ENCODE peak calls at places on chromosomes 3 and 15, in nine cellular contexts. One of them, this sample, is unnamed.

GRCh38 chr15:80093854-80094418 is 34.5 kb downstream of the ZFAND6 start:
- DNase-seq in HCT116: no peak
- DNase-seq in GM23248: no peak
- DNase-seq in PC-3: peak; percentile 67
- DNase-seq in hepatocyte: peak; percentile 44
- DNase-seq in SK-N-SH: peak; percentile 23
- DNase-seq in neural progenitor cell: peak; percentile 16
- DNase-seq in GM23338: peak; percentile 41
- DNase-seq in MM.1S: no peak
- DNase-seq in this sample: no peak

GRCh38 chr3:154040283-154040682 is 80.9 kb upstream of the ARHGEF26 start:
- DNase-seq in HCT116: peak; percentile 22
- DNase-seq in GM23248: peak; percentile 46
- DNase-seq in PC-3: peak; percentile 69
- DNase-seq in hepatocyte: peak; percentile 22
- DNase-seq in SK-N-SH: no peak
- DNase-seq in neural progenitor cell: no peak
- DNase-seq in GM23338: no peak
- DNase-seq in MM.1S: peak; percentile 65
- DNase-seq in this sample: peak; percentile 21

GRCh38 chr3:36763850-36764703 is at the start of gene DCLK3:
- DNase-seq in HCT116: no peak
- DNase-seq in GM23248: peak; percentile 19
- DNase-seq in PC-3: no peak
- DNase-seq in hepatocyte: peak; percentile 37
- DNase-seq in SK-N-SH: peak; percentile 84
- DNase-seq in neural progenitor cell: peak; percentile 80
- DNase-seq in GM23338: peak; percentile 66
- DNase-seq in MM.1S: no peak
- DNase-seq in this sample: no peak

GRCh38 chr3:27311400-27311799 is 57.8 kb downstream of the NEK10 start:
- DNase-seq in HCT116: peak; percentile 90
- DNase-seq in GM23248: peak; percentile 98
- DNase-seq in PC-3: peak; percentile 95
- DNase-seq in hepatocyte: peak; percentile 16
- DNase-seq in SK-N-SH: peak; percentile 4
- DNase-seq in neural progenitor cell: peak; percentile 19
- DNase-seq in GM23338: peak; percentile 10
- DNase-seq in MM.1S: no peak
- DNase-seq in this sample: no peak

GRCh38 chr3:123765475-123766166 is 118.5 kb downstream of the MYLK start:
- DNase-seq in HCT116: no peak
- DNase-seq in GM23248: peak; percentile 56
- DNase-seq in PC-3: no peak
- DNase-seq in hepatocyte: no peak
- DNase-seq in SK-N-SH: no peak
- DNase-seq in neural progenitor cell: no peak
- DNase-seq in GM23338: no peak
- DNase-seq in MM.1S: peak; percentile 16
- DNase-seq in this sample: no peak

GRCh38 chr3:162130582-162130981 is 634.0 kb downstream of the OTOL1 start:
- DNase-seq in HCT116: no peak
- DNase-seq in GM23248: no peak
- DNase-seq in PC-3: no peak
- DNase-seq in hepatocyte: no peak
- DNase-seq in SK-N-SH: no peak
- DNase-seq in neural progenitor cell: no peak
- DNase-seq in GM23338: no peak
- DNase-seq in MM.1S: no peak
- DNase-seq in this sample: no peak

GRCh38 chr15:46766021-46766420 is 951.3 kb upstream of the SEMA6D start:
- DNase-seq in HCT116: no peak
- DNase-seq in GM23248: no peak
- DNase-seq in PC-3: no peak
- DNase-seq in hepatocyte: no peak
- DNase-seq in SK-N-SH: no peak
- DNase-seq in neural progenitor cell: no peak
- DNase-seq in GM23338: no peak
- DNase-seq in MM.1S: no peak
- DNase-seq in this sample: no peak

GRCh38 chr3:160869825-160870224 is 113.8 kb downstream of the PPM1L start:
- DNase-seq in HCT116: no peak
- DNase-seq in GM23248: no peak
- DNase-seq in PC-3: peak; percentile 29
- DNase-seq in hepatocyte: peak; percentile 5
- DNase-seq in SK-N-SH: peak; percentile 20
- DNase-seq in neural progenitor cell: no peak
- DNase-seq in GM23338: no peak
- DNase-seq in MM.1S: no peak
- DNase-seq in this sample: no peak

GRCh38 chr15:64651573-64652260 is 123.7 kb downstream of the RBPMS2 start:
- DNase-seq in HCT116: no peak
- DNase-seq in GM23248: no peak
- DNase-seq in PC-3: peak; percentile 10
- DNase-seq in hepatocyte: peak; percentile 73
- DNase-seq in SK-N-SH: no peak
- DNase-seq in neural progenitor cell: no peak
- DNase-seq in GM23338: peak; percentile 74
- DNase-seq in MM.1S: peak; percentile 86
- DNase-seq in this sample: peak; percentile 60

GRCh38 chr3:57017481-57017880 is 43.0 kb upstream of the SPATA12 start:
- DNase-seq in HCT116: peak; percentile 43
- DNase-seq in GM23248: no peak
- DNase-seq in PC-3: peak; percentile 71
- DNase-seq in hepatocyte: no peak
- DNase-seq in SK-N-SH: no peak
- DNase-seq in neural progenitor cell: no peak
- DNase-seq in GM23338: no peak
- DNase-seq in MM.1S: no peak
- DNase-seq in this sample: peak; percentile 23

GRCh38 chr3:127351775-127352350 is 64.0 kb upstream of the PRR20G start:
- DNase-seq in HCT116: no peak
- DNase-seq in GM23248: no peak
- DNase-seq in PC-3: no peak
- DNase-seq in hepatocyte: no peak
- DNase-seq in SK-N-SH: no peak
- DNase-seq in neural progenitor cell: no peak
- DNase-seq in GM23338: no peak
- DNase-seq in MM.1S: peak; percentile 62
- DNase-seq in this sample: no peak

GRCh38 chr3:126531051-126531330 is 7.0 kb downstream of the CHST13 start:
- DNase-seq in HCT116: no peak
- DNase-seq in GM23248: no peak
- DNase-seq in PC-3: no peak
- DNase-seq in hepatocyte: no peak
- DNase-seq in SK-N-SH: no peak
- DNase-seq in neural progenitor cell: no peak
- DNase-seq in GM23338: no peak
- DNase-seq in MM.1S: no peak
- DNase-seq in this sample: no peak

GRCh38 chr3:100746056-100746455 is 36.8 kb downstream of the TFG start:
- DNase-seq in HCT116: no peak
- DNase-seq in GM23248: no peak
- DNase-seq in PC-3: no peak
- DNase-seq in hepatocyte: no peak
- DNase-seq in SK-N-SH: no peak
- DNase-seq in neural progenitor cell: no peak
- DNase-seq in GM23338: no peak
- DNase-seq in MM.1S: no peak
- DNase-seq in this sample: no peak

GRCh38 chr3:119240101-119240581 is 537 bp downstream of the B4GALT4 start:
- DNase-seq in HCT116: no peak
- DNase-seq in GM23248: peak; percentile 39
- DNase-seq in PC-3: peak; percentile 23
- DNase-seq in hepatocyte: peak; percentile 74
- DNase-seq in SK-N-SH: no peak
- DNase-seq in neural progenitor cell: peak; percentile 73
- DNase-seq in GM23338: peak; percentile 57
- DNase-seq in MM.1S: no peak
- DNase-seq in this sample: no peak

GRCh38 chr3:43699864-43700263 is 9.1 kb downstream of the ABHD5 start:
- DNase-seq in HCT116: no peak
- DNase-seq in GM23248: peak; percentile 25
- DNase-seq in PC-3: peak; percentile 63
- DNase-seq in hepatocyte: no peak
- DNase-seq in SK-N-SH: peak; percentile 8
- DNase-seq in neural progenitor cell: peak; percentile 10
- DNase-seq in GM23338: peak; percentile 46
- DNase-seq in MM.1S: peak; percentile 56
- DNase-seq in this sample: peak; percentile 44

DNA sequence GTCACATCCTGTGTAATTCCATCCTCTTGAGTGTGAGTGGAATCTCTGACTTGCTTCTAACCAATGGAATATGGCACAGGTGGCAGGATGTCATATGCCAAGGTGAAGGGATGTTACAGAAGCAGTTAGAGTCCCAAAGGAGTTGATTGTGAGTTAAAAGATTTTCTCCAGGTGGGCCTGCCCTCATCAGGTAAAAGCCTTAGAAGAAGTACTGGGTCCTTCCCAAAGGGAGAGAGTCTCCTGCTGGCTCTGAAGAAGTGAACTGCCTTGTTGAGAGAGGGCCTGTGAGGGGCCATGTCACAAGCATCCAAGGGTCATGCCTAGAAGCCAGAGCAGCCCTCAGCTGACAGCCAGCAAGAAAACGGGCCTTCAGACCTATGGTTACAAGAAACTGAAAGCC is 13.1 kb downstream of the CMTM7 start:
- DNase-seq in HCT116: no peak
- DNase-seq in GM23248: no peak
- DNase-seq in PC-3: no peak
- DNase-seq in hepatocyte: no peak
- DNase-seq in SK-N-SH: no peak
- DNase-seq in neural progenitor cell: no peak
- DNase-seq in GM23338: no peak
- DNase-seq in MM.1S: no peak
- DNase-seq in this sample: no peak
- H4K20me1 ChIP-seq in HCT116: peaks cover 8% of the 10 kb centered on the region
- H4K20me1 ChIP-seq in GM23248: no peaks in the 10 kb centered on the region
- H4K20me1 ChIP-seq in PC-3: peaks cover 4% of the 10 kb centered on the region
- H4K20me1 ChIP-seq in hepatocyte: no peaks in the 10 kb centered on the region
- H4K20me1 ChIP-seq in SK-N-SH: no peaks in the 10 kb centered on the region
- H4K20me1 ChIP-seq in neural progenitor cell: peaks cover 9% of the 10 kb centered on the region
- H4K20me1 ChIP-seq in GM23338: no peaks in the 10 kb centered on the region
- H4K20me1 ChIP-seq in MM.1S: no peaks in the 10 kb centered on the region
- H4K20me1 ChIP-seq in this sample: no peaks in the 10 kb centered on the region

GRCh38 chr15:60767134-60767824 is 288.3 kb upstream of the ICE2 start:
- DNase-seq in HCT116: no peak
- DNase-seq in GM23248: no peak
- DNase-seq in PC-3: no peak
- DNase-seq in hepatocyte: no peak
- DNase-seq in SK-N-SH: no peak
- DNase-seq in neural progenitor cell: no peak
- DNase-seq in GM23338: no peak
- DNase-seq in MM.1S: peak; percentile 52
- DNase-seq in this sample: no peak

GRCh38 chr15:60764408-60764963 is 285.5 kb upstream of the ICE2 start:
- DNase-seq in HCT116: no peak
- DNase-seq in GM23248: no peak
- DNase-seq in PC-3: no peak
- DNase-seq in hepatocyte: no peak
- DNase-seq in SK-N-SH: no peak
- DNase-seq in neural progenitor cell: no peak
- DNase-seq in GM23338: no peak
- DNase-seq in MM.1S: no peak
- DNase-seq in this sample: no peak

GRCh38 chr15:60763668-60764067 is 284.7 kb upstream of the ICE2 start:
- DNase-seq in HCT116: no peak
- DNase-seq in GM23248: no peak
- DNase-seq in PC-3: no peak
- DNase-seq in hepatocyte: no peak
- DNase-seq in SK-N-SH: no peak
- DNase-seq in neural progenitor cell: peak; percentile 67
- DNase-seq in GM23338: peak; percentile 28
- DNase-seq in MM.1S: no peak
- DNase-seq in this sample: no peak

GRCh38 chr15:60762167-60762566 is 283.2 kb upstream of the ICE2 start:
- DNase-seq in HCT116: no peak
- DNase-seq in GM23248: no peak
- DNase-seq in PC-3: no peak
- DNase-seq in hepatocyte: no peak
- DNase-seq in SK-N-SH: peak; percentile 46
- DNase-seq in neural progenitor cell: no peak
- DNase-seq in GM23338: no peak
- DNase-seq in MM.1S: no peak
- DNase-seq in this sample: no peak

GRCh38 chr15:60766391-60767128 is 287.6 kb upstream of the ICE2 start:
- DNase-seq in HCT116: no peak
- DNase-seq in GM23248: no peak
- DNase-seq in PC-3: no peak
- DNase-seq in hepatocyte: no peak
- DNase-seq in SK-N-SH: peak; percentile 47
- DNase-seq in neural progenitor cell: no peak
- DNase-seq in GM23338: peak; percentile 17
- DNase-seq in MM.1S: no peak
- DNase-seq in this sample: no peak
- TF ChIP-seq EZH2phosphoT487 in HCT116: no peak
- TF ChIP-seq EZH2phosphoT487 in GM23248: no peak
- TF ChIP-seq EZH2phosphoT487 in PC-3: no peak
- TF ChIP-seq EZH2phosphoT487 in hepatocyte: no peak
- TF ChIP-seq EZH2phosphoT487 in SK-N-SH: no peak
- TF ChIP-seq EZH2phosphoT487 in neural progenitor cell: no peak
- TF ChIP-seq EZH2phosphoT487 in GM23338: no peak
- TF ChIP-seq EZH2phosphoT487 in MM.1S: no peak
- TF ChIP-seq EZH2phosphoT487 in this sample: no peak

GRCh38 chr3:63870606-63871005 is 6.9 kb downstream of the ATXN7 start:
- DNase-seq in HCT116: no peak
- DNase-seq in GM23248: no peak
- DNase-seq in PC-3: no peak
- DNase-seq in hepatocyte: no peak
- DNase-seq in SK-N-SH: no peak
- DNase-seq in neural progenitor cell: no peak
- DNase-seq in GM23338: no peak
- DNase-seq in MM.1S: no peak
- DNase-seq in this sample: no peak
- H4K20me1 ChIP-seq in HCT116: peaks cover 4% of the 10 kb centered on the region
- H4K20me1 ChIP-seq in GM23248: peaks cover 2% of the 10 kb centered on the region
- H4K20me1 ChIP-seq in PC-3: no peaks in the 10 kb centered on the region
- H4K20me1 ChIP-seq in hepatocyte: peaks cover 5% of the 10 kb centered on the region
- H4K20me1 ChIP-seq in SK-N-SH: peaks cover 43% of the 10 kb centered on the region
- H4K20me1 ChIP-seq in neural progenitor cell: peaks cover 55% of the 10 kb centered on the region
- H4K20me1 ChIP-seq in GM23338: no peaks in the 10 kb centered on the region
- H4K20me1 ChIP-seq in MM.1S: no peaks in the 10 kb centered on the region
- H4K20me1 ChIP-seq in this sample: peaks cover 41% of the 10 kb centered on the region

DNA sequence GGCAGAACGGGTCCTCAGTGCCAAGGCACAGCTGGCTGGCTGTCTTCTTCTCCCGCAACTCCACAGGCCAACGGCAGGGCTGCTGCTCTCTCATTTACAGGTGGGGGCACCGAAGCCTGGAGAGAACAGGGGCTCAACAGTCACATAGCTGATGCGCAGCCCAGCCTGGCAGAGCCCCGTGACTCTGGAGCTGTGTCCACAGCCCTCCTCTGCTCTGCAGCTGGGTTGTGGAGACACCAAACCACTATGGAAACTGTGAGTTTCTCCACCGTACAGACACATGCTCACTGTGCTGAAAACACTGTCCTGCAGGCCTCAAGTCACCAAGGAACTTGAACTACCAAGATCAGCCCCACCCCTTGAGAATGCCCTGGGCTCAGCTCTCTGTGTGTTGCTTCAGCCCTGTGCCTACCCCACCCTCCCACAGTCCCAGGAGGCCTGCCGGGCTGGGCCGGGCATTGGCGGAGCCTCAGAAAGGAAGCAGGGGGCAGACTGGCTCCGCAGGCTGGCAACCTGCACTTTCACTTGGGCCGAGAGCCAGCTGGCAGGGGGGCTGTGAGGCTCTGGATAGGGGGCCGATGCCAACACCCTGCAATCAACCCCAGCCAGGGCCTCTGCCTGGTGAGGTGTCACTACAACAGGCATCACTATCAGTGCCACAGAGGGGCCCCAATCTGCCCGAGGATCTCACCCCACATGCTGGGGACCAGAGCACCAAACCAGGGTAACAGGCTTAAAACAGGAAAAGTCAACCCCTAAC is 113.7 kb upstream of the RPL32 start:
- DNase-seq in HCT116: no peak
- DNase-seq in GM23248: peak; percentile 78
- DNase-seq in PC-3: no peak
- DNase-seq in hepatocyte: peak; percentile 49
- DNase-seq in SK-N-SH: peak; percentile 88
- DNase-seq in neural progenitor cell: no peak
- DNase-seq in GM23338: no peak
- DNase-seq in MM.1S: no peak
- DNase-seq in this sample: peak; percentile 52
- TF ChIP-seq EZH2phosphoT487 in HCT116: no peak
- TF ChIP-seq EZH2phosphoT487 in GM23248: no peak
- TF ChIP-seq EZH2phosphoT487 in PC-3: no peak
- TF ChIP-seq EZH2phosphoT487 in hepatocyte: no peak
- TF ChIP-seq EZH2phosphoT487 in SK-N-SH: no peak
- TF ChIP-seq EZH2phosphoT487 in neural progenitor cell: no peak
- TF ChIP-seq EZH2phosphoT487 in GM23338: no peak
- TF ChIP-seq EZH2phosphoT487 in MM.1S: no peak
- TF ChIP-seq EZH2phosphoT487 in this sample: no peak

This sample was measured in OCI-LY7.